ENCODE peak calls at places on chromosomes 11 and 22, in six cellular contexts. U is heart left ventricle, P is Peyer's patch, F is chondrocyte, L is fibroblast of mammary gland, N is progenitor cell of endocrine pancreas. B is an unnamed sample.

GRCh38 chr11:132531921-132532320 is 1000.4 kb downstream of the OPCML start:
- DNase-seq in U (no peak), P (no peak), F (no peak), L (no peak), N (no peak), B (no peak)

GRCh38 chr22:37428649-37429586 is 1.6 kb upstream of the ELFN2 start:
- DNase-seq in U (no peak), P (peak; percentile 44), F (no peak), L (peak; percentile 56), N (peak; percentile 66), B (peak; percentile 77)

GRCh38 chr11:112457532-112457931 is 196.9 kb upstream of the PLET1 start:
- DNase-seq in U (no peak), P (no peak), F (no peak), L (no peak), N (no peak), B (no peak)

GRCh38 chr11:131544591-131544990 is 174.2 kb downstream of the NTM start:
- DNase-seq in U (no peak), P (no peak), F (no peak), L (no peak), N (no peak), B (peak; percentile 28)

GRCh38 chr11:119381186-119381988 is at the start of gene USP2:
- DNase-seq in U (peak; percentile 95), P (peak; percentile 93), F (no peak), L (peak; percentile 95), N (peak; percentile 99), B (peak; percentile 100)

GRCh38 chr11:127474735-127475134 is 474.2 kb upstream of the KIRREL3 start:
- DNase-seq in U (no peak), P (no peak), F (no peak), L (no peak), N (no peak), B (no peak)

GRCh38 chr11:28083118-28083517 is 24.8 kb downstream of the KIF18A start:
- DNase-seq in U (no peak), P (no peak), F (no peak), L (no peak), N (no peak), B (no peak)

GRCh38 chr22:24310969-24311368 is 40.3 kb downstream of the SPECC1L start:
- DNase-seq in U (no peak), P (no peak), F (no peak), L (no peak), N (no peak), B (no peak)

GRCh38 chr11:101583180-101584128 is at the start of gene TRPC6:
- DNase-seq in U (peak; percentile 17), P (no peak), F (peak; percentile 85), L (peak; percentile 11), N (peak; percentile 31), B (peak; percentile 35)

GRCh38 chr11:72751293-72752087 is 718 bp downstream of the ARAP1 start:
- DNase-seq in U (no peak), P (no peak), F (no peak), L (no peak), N (no peak), B (no peak)

GRCh38 chr11:48066881-48067800 is 86.8 kb downstream of the PTPRJ start:
- DNase-seq in U (peak; percentile 13), P (no peak), F (no peak), L (peak; percentile 55), N (no peak), B (peak; percentile 51)

GRCh38 chr22:31874821-31875220 is 69.5 kb upstream of the YWHAH start:
- DNase-seq in U (no peak), P (no peak), F (no peak), L (no peak), N (no peak), B (no peak)

GRCh38 chr11:40293655-40294342 is 1165.7 kb downstream of the LRRC4C start:
- DNase-seq in U (peak; percentile 33), P (no peak), F (no peak), L (peak; percentile 86), N (peak; percentile 58), B (peak; percentile 75)

GRCh38 chr22:22691055-22691454 is 46.6 kb downstream of the GGTLC2 start:
- DNase-seq in U (no peak), P (no peak), F (peak; percentile 0), L (no peak), N (no peak), B (no peak)

GRCh38 chr22:37824674-37825641 is 1.8 kb downstream of the GALR3 start:
- DNase-seq in U (no peak), P (no peak), F (peak; percentile 95), L (no peak), N (peak; percentile 25), B (no peak)

GRCh38 chr11:61891331-61892084 is at the start of gene FADS3:
- DNase-seq in U (peak; percentile 92), P (peak; percentile 89), F (no peak), L (peak; percentile 63), N (peak; percentile 79), B (peak; percentile 69)

GRCh38 chr22:40487663-40488249 is 117.4 kb downstream of the SGSM3 start:
- DNase-seq in U (no peak), P (no peak), F (no peak), L (peak; percentile 45), N (no peak), B (no peak)

GRCh38 chr11:72951193-72951592 is 137.0 kb downstream of the ATG16L2 start:
- DNase-seq in U (no peak), P (no peak), F (no peak), L (peak; percentile 64), N (no peak), B (no peak)

GRCh38 chr22:45867118-45867905 is 109.7 kb downstream of the WNT7B start:
- DNase-seq in U (no peak), P (no peak), F (peak; percentile 93), L (peak; percentile 25), N (no peak), B (peak; percentile 55)

GRCh38 chr11:75249704-75250103 is 9.1 kb downstream of the TPBGL start:
- DNase-seq in U (no peak), P (no peak), F (peak; percentile 13), L (no peak), N (no peak), B (no peak)

GRCh38 chr11:73252577-73253191 is 19.5 kb upstream of the P2RY6 start:
- DNase-seq in U (no peak), P (no peak), F (no peak), L (no peak), N (no peak), B (no peak)

GRCh38 chr11:10309163-10310093 is 4.6 kb downstream of the ADM start:
- DNase-seq in U (no peak), P (no peak), F (no peak), L (peak; percentile 78), N (no peak), B (no peak)

GRCh38 chr22:49815641-49816071 is 12.0 kb downstream of the BRD1 start:
- DNase-seq in U (no peak), P (no peak), F (no peak), L (no peak), N (no peak), B (no peak)

GRCh38 chr11:77402218-77402556 is 71.7 kb downstream of the PAK1 start:
- DNase-seq in U (no peak), P (no peak), F (no peak), L (no peak), N (no peak), B (no peak)

GRCh38 chr22:50303848-50304527 is 3.5 kb downstream of the PLXNB2 start:
- DNase-seq in U (peak; percentile 50), P (peak; percentile 62), F (no peak), L (peak; percentile 19), N (no peak), B (no peak)

GRCh38 chr11:105224859-105225258 is 85.3 kb upstream of the CARD18 start:
- DNase-seq in U (no peak), P (no peak), F (no peak), L (no peak), N (no peak), B (no peak)

DNA sequence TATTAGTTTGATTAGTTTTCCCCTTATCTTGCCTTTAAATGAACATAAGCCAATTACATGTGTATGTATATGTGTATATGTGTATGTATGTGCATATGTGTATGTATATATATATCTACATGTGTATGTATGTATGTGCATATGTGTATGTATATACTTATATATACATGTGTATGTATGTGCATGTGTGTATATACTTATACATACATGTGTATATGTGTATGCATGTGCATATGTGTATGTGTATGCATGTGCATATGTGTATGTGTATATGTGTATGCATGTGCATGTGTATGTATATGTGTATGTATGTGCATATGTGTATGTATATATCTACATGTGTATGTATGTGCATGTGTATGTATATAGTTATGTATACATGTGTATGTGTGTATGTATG is 65.5 kb upstream of the CCT8L2 start:
- DNase-seq in U (no peak), P (no peak), F (no peak), L (no peak), N (no peak), B (no peak)
- TF ChIP-seq CTCF in U (no peak), P (no peak), F (no peak), L (no peak), N (no peak), B (no peak)

DNA sequence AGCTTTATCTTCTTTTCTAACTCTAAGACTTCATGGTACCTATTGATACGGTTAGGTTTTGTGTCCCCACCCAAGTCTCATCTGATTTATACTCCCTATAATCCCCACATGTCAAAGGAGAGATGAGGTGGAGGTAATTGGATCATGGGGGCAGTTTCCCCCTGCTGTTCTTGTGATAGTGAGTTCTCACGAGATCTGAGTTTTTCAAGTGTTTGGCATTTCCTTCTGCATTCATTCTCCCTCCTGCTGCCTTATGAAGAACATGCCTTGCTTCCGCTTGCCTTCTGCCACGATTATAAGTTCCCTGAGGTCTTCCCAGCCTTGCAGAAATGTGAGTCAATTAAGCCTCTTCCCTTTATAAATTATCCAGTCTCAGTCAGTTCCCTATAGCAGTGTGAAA is 5.1 kb upstream of the FAT3 start:
- DNase-seq in U (no peak), P (no peak), F (no peak), L (no peak), N (no peak), B (no peak)
- TF ChIP-seq CTCF in U (no peak), P (no peak), F (no peak), L (no peak), N (no peak), B (no peak)

GRCh38 chr11:18600915-18601569 is 1.5 kb downstream of the MISFA start:
- DNase-seq in U (no peak), P (no peak), F (no peak), L (no peak), N (no peak), B (no peak)
- TF ChIP-seq CTCF in U (no peak), P (no peak), F (no peak), L (no peak), N (no peak), B (no peak)

DNA sequence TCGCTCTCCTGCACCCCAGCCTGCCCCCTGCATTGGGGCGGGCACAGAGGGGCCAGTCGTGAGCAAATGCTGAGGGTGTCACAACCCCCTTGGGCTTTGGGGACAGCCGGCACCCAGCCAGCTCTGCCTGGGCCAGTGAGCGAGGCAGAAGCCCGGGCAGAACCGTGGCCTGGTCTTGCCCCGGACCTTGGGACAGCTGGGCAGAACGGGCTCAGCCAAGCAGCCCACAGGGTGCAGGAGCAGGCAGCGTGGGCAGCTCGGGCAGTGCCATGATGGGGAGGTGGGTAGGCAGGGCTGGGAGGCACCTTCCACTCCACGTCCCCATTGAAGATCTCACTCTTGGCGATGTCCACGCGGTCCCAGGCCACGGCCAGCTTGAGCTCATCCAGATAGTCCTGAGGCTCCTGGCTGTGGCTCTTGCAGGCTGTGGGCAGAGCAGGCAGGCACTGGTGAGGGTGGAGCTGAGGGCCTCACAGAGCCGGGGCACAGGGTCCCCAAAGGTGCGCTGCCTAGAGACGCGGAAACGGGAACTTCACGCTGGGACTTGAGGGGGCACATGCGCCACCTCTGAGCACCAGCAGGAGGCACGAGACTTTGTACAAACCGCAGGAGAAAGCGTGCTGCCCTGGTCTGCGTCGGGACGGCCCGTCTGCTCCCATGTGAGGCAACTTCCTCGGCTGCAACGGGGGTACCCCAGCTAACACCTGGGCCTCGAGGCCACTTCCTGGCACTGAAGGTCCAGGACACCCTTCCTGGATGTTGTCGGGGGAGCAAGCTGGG is 15.2 kb downstream of the TSSC4 start:
- DNase-seq in U (no peak), P (no peak), F (no peak), L (no peak), N (no peak), B (no peak)
- TF ChIP-seq CTCF in U (no peak), P (no peak), F (no peak), L (no peak), N (peak; percentile 22), B (no peak)